ENCODE peak calls at places on chromosome 10, in six cellular contexts. One of them, this sample, is unnamed.

GRCh38 chr10:71850745-71851629 is at the start of gene PSAP:
- ATAC-seq in HCT116: peak
- ATAC-seq in HepG2: peak
- ATAC-seq in GM12878: peak
- ATAC-seq in upper lobe of left lung: peak
- ATAC-seq in K562: peak
- ATAC-seq in this sample: peak

GRCh38 chr10:107206856-107207255 is 42.4 kb upstream of the SORCS1 start:
- ATAC-seq in HCT116: no peak
- ATAC-seq in HepG2: no peak
- ATAC-seq in GM12878: no peak
- ATAC-seq in upper lobe of left lung: no peak
- ATAC-seq in K562: no peak
- ATAC-seq in this sample: no peak

GRCh38 chr10:72349438-72349837 is 5.3 kb downstream of the DNAJB12 start:
- ATAC-seq in HCT116: no peak
- ATAC-seq in HepG2: no peak
- ATAC-seq in GM12878: no peak
- ATAC-seq in upper lobe of left lung: no peak
- ATAC-seq in K562: no peak
- ATAC-seq in this sample: no peak

GRCh38 chr10:129131439-129132122 is 335.5 kb upstream of the MGMT start:
- ATAC-seq in HCT116: no peak
- ATAC-seq in HepG2: no peak
- ATAC-seq in GM12878: no peak
- ATAC-seq in upper lobe of left lung: no peak
- ATAC-seq in K562: no peak
- ATAC-seq in this sample: peak

GRCh38 chr10:119518176-119518575 is 24.3 kb downstream of the RGS10 start:
- ATAC-seq in HCT116: no peak
- ATAC-seq in HepG2: no peak
- ATAC-seq in GM12878: peak
- ATAC-seq in upper lobe of left lung: peak
- ATAC-seq in K562: no peak
- ATAC-seq in this sample: no peak

GRCh38 chr10:119477444-119477843 is 65.1 kb downstream of the RGS10 start:
- ATAC-seq in HCT116: no peak
- ATAC-seq in HepG2: no peak
- ATAC-seq in GM12878: peak
- ATAC-seq in upper lobe of left lung: no peak
- ATAC-seq in K562: no peak
- ATAC-seq in this sample: no peak

GRCh38 chr10:119478111-119479047 is 64.1 kb downstream of the RGS10 start:
- ATAC-seq in HCT116: no peak
- ATAC-seq in HepG2: no peak
- ATAC-seq in GM12878: peak
- ATAC-seq in upper lobe of left lung: no peak
- ATAC-seq in K562: no peak
- ATAC-seq in this sample: no peak

GRCh38 chr10:79095316-79095715 is 26.6 kb downstream of the ZMIZ1 start:
- ATAC-seq in HCT116: no peak
- ATAC-seq in HepG2: no peak
- ATAC-seq in GM12878: no peak
- ATAC-seq in upper lobe of left lung: no peak
- ATAC-seq in K562: no peak
- ATAC-seq in this sample: no peak

GRCh38 chr10:75483188-75483587 is 51.8 kb downstream of the LRMDA start:
- ATAC-seq in HCT116: no peak
- ATAC-seq in HepG2: no peak
- ATAC-seq in GM12878: no peak
- ATAC-seq in upper lobe of left lung: no peak
- ATAC-seq in K562: no peak
- ATAC-seq in this sample: no peak

GRCh38 chr10:7354330-7355047 is 56.3 kb downstream of the SFMBT2 start:
- ATAC-seq in HCT116: no peak
- ATAC-seq in HepG2: no peak
- ATAC-seq in GM12878: no peak
- ATAC-seq in upper lobe of left lung: no peak
- ATAC-seq in K562: no peak
- ATAC-seq in this sample: no peak

GRCh38 chr10:11655839-11656238 is 44.4 kb upstream of the USP6NL start:
- ATAC-seq in HCT116: no peak
- ATAC-seq in HepG2: no peak
- ATAC-seq in GM12878: no peak
- ATAC-seq in upper lobe of left lung: no peak
- ATAC-seq in K562: peak
- ATAC-seq in this sample: no peak

GRCh38 chr10:96708456-96708855 is 11.9 kb downstream of the PIK3AP1 start:
- ATAC-seq in HCT116: no peak
- ATAC-seq in HepG2: no peak
- ATAC-seq in GM12878: peak
- ATAC-seq in upper lobe of left lung: peak
- ATAC-seq in K562: no peak
- ATAC-seq in this sample: no peak

DNA sequence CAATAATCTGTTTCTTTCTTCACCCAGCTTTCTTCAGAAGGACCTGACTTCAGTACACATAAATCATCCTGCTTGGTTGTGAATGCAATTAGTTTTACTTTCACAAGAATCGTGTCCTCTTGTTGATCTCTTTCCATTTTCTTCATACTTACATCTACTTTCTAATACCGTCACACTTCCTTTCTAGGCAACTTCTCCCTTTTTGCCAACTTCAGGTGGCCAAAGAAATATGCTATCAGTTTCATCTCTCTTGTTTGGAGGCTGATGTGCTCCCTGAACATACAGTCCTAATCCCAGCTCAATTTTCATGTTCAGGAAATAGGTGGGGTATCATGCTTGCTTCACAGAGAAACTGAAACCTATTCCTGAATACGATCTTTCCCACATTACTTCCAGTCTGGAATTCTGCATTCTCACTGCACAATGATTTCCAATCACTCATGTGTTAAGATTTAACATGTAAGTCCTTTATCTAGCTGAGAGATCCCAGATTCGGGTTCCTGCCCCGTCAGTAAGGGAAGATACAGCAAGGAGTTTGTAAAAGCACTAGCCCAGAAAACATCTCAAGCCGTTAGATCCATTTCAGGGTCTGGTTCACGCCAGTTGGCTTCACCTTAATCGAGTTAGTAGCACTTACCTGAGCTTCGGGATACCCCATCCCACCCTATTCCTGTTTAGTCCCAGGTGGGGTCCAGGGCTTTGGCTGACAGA is 994 bp downstream of the SLC25A28 start:
- ATAC-seq in HCT116: no peak
- ATAC-seq in HepG2: no peak
- ATAC-seq in GM12878: no peak
- ATAC-seq in upper lobe of left lung: no peak
- ATAC-seq in K562: no peak
- ATAC-seq in this sample: no peak
- TF ChIP-seq POLR2A in HCT116: no peak
- TF ChIP-seq POLR2A in HepG2: no peak
- TF ChIP-seq POLR2A in GM12878: no peak
- TF ChIP-seq POLR2A in upper lobe of left lung: no peak
- TF ChIP-seq POLR2A in K562: no peak
- TF ChIP-seq POLR2A in this sample: no peak

GRCh38 chr10:132345345-132345744 is 13.4 kb downstream of the LRRC27 start:
- ATAC-seq in HCT116: no peak
- ATAC-seq in HepG2: peak
- ATAC-seq in GM12878: no peak
- ATAC-seq in upper lobe of left lung: no peak
- ATAC-seq in K562: no peak
- ATAC-seq in this sample: no peak

GRCh38 chr10:132341017-132341416 is 9.0 kb downstream of the LRRC27 start:
- ATAC-seq in HCT116: no peak
- ATAC-seq in HepG2: no peak
- ATAC-seq in GM12878: no peak
- ATAC-seq in upper lobe of left lung: no peak
- ATAC-seq in K562: no peak
- ATAC-seq in this sample: no peak

GRCh38 chr10:132341781-132342180 is 9.8 kb downstream of the LRRC27 start:
- ATAC-seq in HCT116: no peak
- ATAC-seq in HepG2: no peak
- ATAC-seq in GM12878: no peak
- ATAC-seq in upper lobe of left lung: no peak
- ATAC-seq in K562: no peak
- ATAC-seq in this sample: no peak

GRCh38 chr10:132344386-132344785 is 12.4 kb downstream of the LRRC27 start:
- ATAC-seq in HCT116: no peak
- ATAC-seq in HepG2: no peak
- ATAC-seq in GM12878: no peak
- ATAC-seq in upper lobe of left lung: no peak
- ATAC-seq in K562: no peak
- ATAC-seq in this sample: no peak

DNA sequence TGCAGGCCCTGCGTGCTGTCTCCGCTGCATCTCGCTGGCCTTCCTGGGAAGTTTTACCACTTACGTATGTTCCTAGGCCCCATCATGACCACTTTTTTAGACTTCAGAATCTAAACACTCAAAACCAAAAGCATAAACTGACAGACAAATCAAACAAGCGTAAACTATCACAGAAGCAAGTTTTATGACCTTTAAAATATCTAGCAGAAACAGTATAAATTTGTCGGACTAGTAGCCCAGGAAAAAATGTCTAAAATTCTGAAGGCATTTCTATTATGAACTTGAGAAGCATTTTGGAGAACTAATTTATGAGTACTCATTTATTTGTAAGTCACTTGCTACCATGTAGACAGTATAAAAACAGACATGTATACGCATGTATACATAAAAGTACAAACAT is 10.6 kb downstream of the LRRC27 start:
- ATAC-seq in HCT116: no peak
- ATAC-seq in HepG2: no peak
- ATAC-seq in GM12878: no peak
- ATAC-seq in upper lobe of left lung: no peak
- ATAC-seq in K562: no peak
- ATAC-seq in this sample: no peak
- TF ChIP-seq POLR2AphosphoS5 in HCT116: no peak
- TF ChIP-seq POLR2AphosphoS5 in HepG2: no peak
- TF ChIP-seq POLR2AphosphoS5 in GM12878: no peak
- TF ChIP-seq POLR2AphosphoS5 in upper lobe of left lung: no peak
- TF ChIP-seq POLR2AphosphoS5 in K562: no peak
- TF ChIP-seq POLR2AphosphoS5 in this sample: no peak

DNA sequence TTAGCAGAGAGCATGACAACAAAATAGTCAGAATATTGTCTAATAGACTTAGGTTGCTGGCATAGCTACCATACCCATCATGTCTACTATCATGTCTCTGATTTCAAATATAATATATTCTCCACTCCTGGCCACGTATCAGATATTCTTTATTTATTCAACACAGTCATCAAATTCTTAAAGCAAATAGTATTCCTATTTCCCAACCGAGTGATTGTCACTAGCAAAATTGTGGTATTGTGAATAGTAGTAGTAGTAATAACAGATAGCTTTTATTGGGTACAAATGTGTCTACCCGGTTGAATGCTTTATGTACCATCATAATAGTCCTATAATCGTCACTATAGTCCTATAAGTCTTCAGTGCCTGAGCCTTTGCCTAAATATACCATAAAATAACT is 918.6 kb downstream of the KCNMA1 start:
- ATAC-seq in HCT116: no peak
- ATAC-seq in HepG2: no peak
- ATAC-seq in GM12878: no peak
- ATAC-seq in upper lobe of left lung: no peak
- ATAC-seq in K562: no peak
- ATAC-seq in this sample: no peak
- TF ChIP-seq CTCF in HCT116: no peak
- TF ChIP-seq CTCF in HepG2: no peak
- TF ChIP-seq CTCF in GM12878: no peak
- TF ChIP-seq CTCF in upper lobe of left lung: no peak
- TF ChIP-seq CTCF in K562: no peak
- TF ChIP-seq CTCF in this sample: no peak

GRCh38 chr10:110211455-110211843 is 4.0 kb downstream of the MXI1 start:
- ATAC-seq in HCT116: no peak
- ATAC-seq in HepG2: no peak
- ATAC-seq in GM12878: no peak
- ATAC-seq in upper lobe of left lung: no peak
- ATAC-seq in K562: no peak
- ATAC-seq in this sample: peak
- TF ChIP-seq POLR2A in HCT116: no peak
- TF ChIP-seq POLR2A in HepG2: no peak
- TF ChIP-seq POLR2A in GM12878: no peak
- TF ChIP-seq POLR2A in upper lobe of left lung: no peak
- TF ChIP-seq POLR2A in K562: no peak
- TF ChIP-seq POLR2A in this sample: peak

DNA sequence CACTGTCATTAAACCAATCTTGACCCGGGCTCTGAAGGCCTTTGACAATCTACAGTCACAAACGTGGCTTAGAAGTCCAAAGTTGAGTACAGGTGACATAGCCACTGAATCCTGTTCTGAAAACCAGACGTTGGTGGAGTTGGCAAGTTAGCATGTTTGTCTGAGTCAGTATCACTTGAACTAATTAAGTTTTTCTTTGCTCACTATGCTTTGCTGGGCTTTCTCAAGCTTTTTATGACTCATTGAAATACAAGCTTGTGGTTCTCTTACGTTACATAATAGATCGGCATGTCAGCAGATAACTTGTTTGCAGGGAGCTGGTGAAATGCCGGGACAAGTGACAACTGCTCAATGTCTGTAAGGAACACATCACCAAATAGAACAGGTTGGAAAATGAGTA is 53.8 kb downstream of the ARL5B start:
- ATAC-seq in HCT116: no peak
- ATAC-seq in HepG2: peak
- ATAC-seq in GM12878: no peak
- ATAC-seq in upper lobe of left lung: peak
- ATAC-seq in K562: no peak
- ATAC-seq in this sample: no peak
- TF ChIP-seq POLR2AphosphoS5 in HCT116: no peak
- TF ChIP-seq POLR2AphosphoS5 in HepG2: no peak
- TF ChIP-seq POLR2AphosphoS5 in GM12878: no peak
- TF ChIP-seq POLR2AphosphoS5 in upper lobe of left lung: no peak
- TF ChIP-seq POLR2AphosphoS5 in K562: no peak
- TF ChIP-seq POLR2AphosphoS5 in this sample: no peak